ENCODE peak calls at places on chromosomes 3 and 15, in six cellular contexts. One of them, this sample, is unnamed.

GRCh38 chr15:60038111-60038521 is 34.0 kb downstream of the FOXB1 start:
- DNase-seq in NCI-H2227 treated with DMSO at 0.1 percent for 48 hours: no peak
- DNase-seq in stimulated activated CD8-positive, alpha-beta memory T cell treated with anti-CD3 and anti-CD28 coated beads, Interleukin-7, amount 100 ng/mL, for 4 hours: no peak
- DNase-seq in dorsolateral prefrontal cortex: no peak
- DNase-seq in activated T-cell treated with anti-CD3 and anti-CD28 coated beads for 1 hour: no peak
- DNase-seq in hepatocyte: peak
- DNase-seq in this sample: no peak

GRCh38 chr3:33211444-33211843 is 7.2 kb downstream of the SUSD5 start:
- DNase-seq in hepatocyte: no peak
- DNase-seq in dorsolateral prefrontal cortex: no peak
- DNase-seq in NCI-H2227 treated with DMSO at 0.1 percent for 48 hours: no peak
- DNase-seq in activated T-cell treated with anti-CD3 and anti-CD28 coated beads for 1 hour: no peak
- DNase-seq in stimulated activated CD8-positive, alpha-beta memory T cell treated with anti-CD3 and anti-CD28 coated beads, Interleukin-7, amount 100 ng/mL, for 4 hours: no peak
- DNase-seq in this sample: no peak

GRCh38 chr15:26739791-26740190 is 33.1 kb downstream of the GABRB3 start:
- DNase-seq in activated T-cell treated with anti-CD3 and anti-CD28 coated beads for 1 hour: no peak
- DNase-seq in stimulated activated CD8-positive, alpha-beta memory T cell treated with anti-CD3 and anti-CD28 coated beads, Interleukin-7, amount 100 ng/mL, for 4 hours: no peak
- DNase-seq in NCI-H2227 treated with DMSO at 0.1 percent for 48 hours: no peak
- DNase-seq in hepatocyte: no peak
- DNase-seq in dorsolateral prefrontal cortex: no peak
- DNase-seq in this sample: no peak

GRCh38 chr15:101059381-101060341 is 140.5 kb downstream of the LRRK1 start:
- DNase-seq in dorsolateral prefrontal cortex: no peak
- DNase-seq in hepatocyte: no peak
- DNase-seq in NCI-H2227 treated with DMSO at 0.1 percent for 48 hours: no peak
- DNase-seq in stimulated activated CD8-positive, alpha-beta memory T cell treated with anti-CD3 and anti-CD28 coated beads, Interleukin-7, amount 100 ng/mL, for 4 hours: no peak
- DNase-seq in activated T-cell treated with anti-CD3 and anti-CD28 coated beads for 1 hour: no peak
- DNase-seq in this sample: no peak

GRCh38 chr3:124599779-124600693 is 130.2 kb upstream of the UMPS start:
- DNase-seq in dorsolateral prefrontal cortex: no peak
- DNase-seq in NCI-H2227 treated with DMSO at 0.1 percent for 48 hours: no peak
- DNase-seq in hepatocyte: no peak
- DNase-seq in activated T-cell treated with anti-CD3 and anti-CD28 coated beads for 1 hour: no peak
- DNase-seq in stimulated activated CD8-positive, alpha-beta memory T cell treated with anti-CD3 and anti-CD28 coated beads, Interleukin-7, amount 100 ng/mL, for 4 hours: no peak
- DNase-seq in this sample: no peak

GRCh38 chr3:11136116-11136515 is 18.2 kb upstream of the HRH1 start:
- DNase-seq in activated T-cell treated with anti-CD3 and anti-CD28 coated beads for 1 hour: no peak
- DNase-seq in NCI-H2227 treated with DMSO at 0.1 percent for 48 hours: no peak
- DNase-seq in dorsolateral prefrontal cortex: no peak
- DNase-seq in stimulated activated CD8-positive, alpha-beta memory T cell treated with anti-CD3 and anti-CD28 coated beads, Interleukin-7, amount 100 ng/mL, for 4 hours: no peak
- DNase-seq in hepatocyte: no peak
- DNase-seq in this sample: no peak

GRCh38 chr3:152402698-152403456 is 134.1 kb downstream of the MBNL1 start:
- DNase-seq in NCI-H2227 treated with DMSO at 0.1 percent for 48 hours: no peak
- DNase-seq in hepatocyte: no peak
- DNase-seq in dorsolateral prefrontal cortex: no peak
- DNase-seq in activated T-cell treated with anti-CD3 and anti-CD28 coated beads for 1 hour: no peak
- DNase-seq in stimulated activated CD8-positive, alpha-beta memory T cell treated with anti-CD3 and anti-CD28 coated beads, Interleukin-7, amount 100 ng/mL, for 4 hours: no peak
- DNase-seq in this sample: no peak

GRCh38 chr3:29171583-29171990 is 109.3 kb upstream of the RBMS3 start:
- DNase-seq in NCI-H2227 treated with DMSO at 0.1 percent for 48 hours: no peak
- DNase-seq in stimulated activated CD8-positive, alpha-beta memory T cell treated with anti-CD3 and anti-CD28 coated beads, Interleukin-7, amount 100 ng/mL, for 4 hours: no peak
- DNase-seq in activated T-cell treated with anti-CD3 and anti-CD28 coated beads for 1 hour: no peak
- DNase-seq in hepatocyte: no peak
- DNase-seq in dorsolateral prefrontal cortex: no peak
- DNase-seq in this sample: no peak

GRCh38 chr3:156838035-156838434 is 11.9 kb downstream of the LEKR1 start:
- DNase-seq in hepatocyte: no peak
- DNase-seq in NCI-H2227 treated with DMSO at 0.1 percent for 48 hours: no peak
- DNase-seq in dorsolateral prefrontal cortex: no peak
- DNase-seq in activated T-cell treated with anti-CD3 and anti-CD28 coated beads for 1 hour: no peak
- DNase-seq in stimulated activated CD8-positive, alpha-beta memory T cell treated with anti-CD3 and anti-CD28 coated beads, Interleukin-7, amount 100 ng/mL, for 4 hours: no peak
- DNase-seq in this sample: no peak

GRCh38 chr15:63497642-63498100 is 6.7 kb upstream of the USP3 start:
- DNase-seq in NCI-H2227 treated with DMSO at 0.1 percent for 48 hours: no peak
- DNase-seq in hepatocyte: no peak
- DNase-seq in dorsolateral prefrontal cortex: no peak
- DNase-seq in activated T-cell treated with anti-CD3 and anti-CD28 coated beads for 1 hour: peak
- DNase-seq in stimulated activated CD8-positive, alpha-beta memory T cell treated with anti-CD3 and anti-CD28 coated beads, Interleukin-7, amount 100 ng/mL, for 4 hours: no peak
- DNase-seq in this sample: no peak

GRCh38 chr3:116059421-116060096 is 385.7 kb downstream of the LSAMP start:
- DNase-seq in dorsolateral prefrontal cortex: no peak
- DNase-seq in hepatocyte: peak
- DNase-seq in activated T-cell treated with anti-CD3 and anti-CD28 coated beads for 1 hour: no peak
- DNase-seq in stimulated activated CD8-positive, alpha-beta memory T cell treated with anti-CD3 and anti-CD28 coated beads, Interleukin-7, amount 100 ng/mL, for 4 hours: no peak
- DNase-seq in NCI-H2227 treated with DMSO at 0.1 percent for 48 hours: no peak
- DNase-seq in this sample: peak

GRCh38 chr3:113623324-113623723 is 73.1 kb downstream of the USF3 start:
- DNase-seq in hepatocyte: peak
- DNase-seq in NCI-H2227 treated with DMSO at 0.1 percent for 48 hours: peak
- DNase-seq in dorsolateral prefrontal cortex: no peak
- DNase-seq in stimulated activated CD8-positive, alpha-beta memory T cell treated with anti-CD3 and anti-CD28 coated beads, Interleukin-7, amount 100 ng/mL, for 4 hours: no peak
- DNase-seq in activated T-cell treated with anti-CD3 and anti-CD28 coated beads for 1 hour: no peak
- DNase-seq in this sample: no peak

GRCh38 chr3:129413687-129414506 is 14.5 kb downstream of the EFCAB12 start:
- DNase-seq in activated T-cell treated with anti-CD3 and anti-CD28 coated beads for 1 hour: no peak
- DNase-seq in hepatocyte: peak
- DNase-seq in dorsolateral prefrontal cortex: no peak
- DNase-seq in NCI-H2227 treated with DMSO at 0.1 percent for 48 hours: no peak
- DNase-seq in stimulated activated CD8-positive, alpha-beta memory T cell treated with anti-CD3 and anti-CD28 coated beads, Interleukin-7, amount 100 ng/mL, for 4 hours: no peak
- DNase-seq in this sample: peak

GRCh38 chr3:133097214-133097613 is 59.0 kb downstream of the TMEM108 start:
- DNase-seq in NCI-H2227 treated with DMSO at 0.1 percent for 48 hours: no peak
- DNase-seq in stimulated activated CD8-positive, alpha-beta memory T cell treated with anti-CD3 and anti-CD28 coated beads, Interleukin-7, amount 100 ng/mL, for 4 hours: no peak
- DNase-seq in hepatocyte: no peak
- DNase-seq in dorsolateral prefrontal cortex: no peak
- DNase-seq in activated T-cell treated with anti-CD3 and anti-CD28 coated beads for 1 hour: no peak
- DNase-seq in this sample: no peak

GRCh38 chr3:64691051-64691450 is 3.3 kb upstream of the ADAMTS9 start:
- DNase-seq in activated T-cell treated with anti-CD3 and anti-CD28 coated beads for 1 hour: no peak
- DNase-seq in stimulated activated CD8-positive, alpha-beta memory T cell treated with anti-CD3 and anti-CD28 coated beads, Interleukin-7, amount 100 ng/mL, for 4 hours: no peak
- DNase-seq in hepatocyte: peak
- DNase-seq in NCI-H2227 treated with DMSO at 0.1 percent for 48 hours: no peak
- DNase-seq in dorsolateral prefrontal cortex: no peak
- DNase-seq in this sample: no peak

GRCh38 chr15:88388702-88389101 is 78.5 kb downstream of the MRPL46 start:
- DNase-seq in dorsolateral prefrontal cortex: no peak
- DNase-seq in activated T-cell treated with anti-CD3 and anti-CD28 coated beads for 1 hour: no peak
- DNase-seq in hepatocyte: peak
- DNase-seq in NCI-H2227 treated with DMSO at 0.1 percent for 48 hours: no peak
- DNase-seq in stimulated activated CD8-positive, alpha-beta memory T cell treated with anti-CD3 and anti-CD28 coated beads, Interleukin-7, amount 100 ng/mL, for 4 hours: no peak
- DNase-seq in this sample: peak

GRCh38 chr15:85380860-85381535 is 595 bp downstream of the AKAP13 start:
- DNase-seq in dorsolateral prefrontal cortex: no peak
- DNase-seq in NCI-H2227 treated with DMSO at 0.1 percent for 48 hours: peak
- DNase-seq in hepatocyte: peak
- DNase-seq in activated T-cell treated with anti-CD3 and anti-CD28 coated beads for 1 hour: peak
- DNase-seq in stimulated activated CD8-positive, alpha-beta memory T cell treated with anti-CD3 and anti-CD28 coated beads, Interleukin-7, amount 100 ng/mL, for 4 hours: no peak
- DNase-seq in this sample: peak

GRCh38 chr3:101155828-101156227 is 162.6 kb upstream of the ABI3BP start:
- DNase-seq in NCI-H2227 treated with DMSO at 0.1 percent for 48 hours: no peak
- DNase-seq in dorsolateral prefrontal cortex: no peak
- DNase-seq in stimulated activated CD8-positive, alpha-beta memory T cell treated with anti-CD3 and anti-CD28 coated beads, Interleukin-7, amount 100 ng/mL, for 4 hours: no peak
- DNase-seq in hepatocyte: no peak
- DNase-seq in activated T-cell treated with anti-CD3 and anti-CD28 coated beads for 1 hour: no peak
- DNase-seq in this sample: no peak

GRCh38 chr3:12473503-12473902 is 10.8 kb upstream of the TSEN2 start:
- DNase-seq in dorsolateral prefrontal cortex: no peak
- DNase-seq in hepatocyte: no peak
- DNase-seq in NCI-H2227 treated with DMSO at 0.1 percent for 48 hours: no peak
- DNase-seq in stimulated activated CD8-positive, alpha-beta memory T cell treated with anti-CD3 and anti-CD28 coated beads, Interleukin-7, amount 100 ng/mL, for 4 hours: no peak
- DNase-seq in activated T-cell treated with anti-CD3 and anti-CD28 coated beads for 1 hour: no peak
- DNase-seq in this sample: no peak

GRCh38 chr3:13885704-13886010 is 5.8 kb upstream of the WNT7A start:
- DNase-seq in dorsolateral prefrontal cortex: no peak
- DNase-seq in stimulated activated CD8-positive, alpha-beta memory T cell treated with anti-CD3 and anti-CD28 coated beads, Interleukin-7, amount 100 ng/mL, for 4 hours: no peak
- DNase-seq in activated T-cell treated with anti-CD3 and anti-CD28 coated beads for 1 hour: no peak
- DNase-seq in NCI-H2227 treated with DMSO at 0.1 percent for 48 hours: no peak
- DNase-seq in hepatocyte: no peak
- DNase-seq in this sample: no peak

GRCh38 chr3:125107861-125108567 is 52.2 kb upstream of the HEG1 start:
- DNase-seq in stimulated activated CD8-positive, alpha-beta memory T cell treated with anti-CD3 and anti-CD28 coated beads, Interleukin-7, amount 100 ng/mL, for 4 hours: no peak
- DNase-seq in NCI-H2227 treated with DMSO at 0.1 percent for 48 hours: no peak
- DNase-seq in activated T-cell treated with anti-CD3 and anti-CD28 coated beads for 1 hour: no peak
- DNase-seq in hepatocyte: no peak
- DNase-seq in dorsolateral prefrontal cortex: no peak
- DNase-seq in this sample: no peak

GRCh38 chr3:141998674-141999290 is 122.3 kb downstream of the ATP1B3 start:
- DNase-seq in NCI-H2227 treated with DMSO at 0.1 percent for 48 hours: peak
- DNase-seq in dorsolateral prefrontal cortex: no peak
- DNase-seq in hepatocyte: no peak
- DNase-seq in stimulated activated CD8-positive, alpha-beta memory T cell treated with anti-CD3 and anti-CD28 coated beads, Interleukin-7, amount 100 ng/mL, for 4 hours: no peak
- DNase-seq in activated T-cell treated with anti-CD3 and anti-CD28 coated beads for 1 hour: no peak
- DNase-seq in this sample: no peak

GRCh38 chr3:42960282-42960681 is 18.8 kb upstream of the GASK1A start:
- DNase-seq in NCI-H2227 treated with DMSO at 0.1 percent for 48 hours: no peak
- DNase-seq in stimulated activated CD8-positive, alpha-beta memory T cell treated with anti-CD3 and anti-CD28 coated beads, Interleukin-7, amount 100 ng/mL, for 4 hours: no peak
- DNase-seq in dorsolateral prefrontal cortex: no peak
- DNase-seq in activated T-cell treated with anti-CD3 and anti-CD28 coated beads for 1 hour: no peak
- DNase-seq in hepatocyte: peak
- DNase-seq in this sample: no peak

GRCh38 chr3:197490098-197490497 is 65.7 kb downstream of the BDH1 start:
- DNase-seq in hepatocyte: peak
- DNase-seq in activated T-cell treated with anti-CD3 and anti-CD28 coated beads for 1 hour: no peak
- DNase-seq in stimulated activated CD8-positive, alpha-beta memory T cell treated with anti-CD3 and anti-CD28 coated beads, Interleukin-7, amount 100 ng/mL, for 4 hours: no peak
- DNase-seq in NCI-H2227 treated with DMSO at 0.1 percent for 48 hours: no peak
- DNase-seq in dorsolateral prefrontal cortex: no peak
- DNase-seq in this sample: no peak

GRCh38 chr3:52783211-52783555 is 5.8 kb downstream of the ITIH1 start:
- DNase-seq in hepatocyte: no peak
- DNase-seq in dorsolateral prefrontal cortex: no peak
- DNase-seq in stimulated activated CD8-positive, alpha-beta memory T cell treated with anti-CD3 and anti-CD28 coated beads, Interleukin-7, amount 100 ng/mL, for 4 hours: no peak
- DNase-seq in activated T-cell treated with anti-CD3 and anti-CD28 coated beads for 1 hour: no peak
- DNase-seq in NCI-H2227 treated with DMSO at 0.1 percent for 48 hours: no peak
- DNase-seq in this sample: no peak

GRCh38 chr15:89783861-89784685 is 7.9 kb downstream of the MESP2 start:
- DNase-seq in activated T-cell treated with anti-CD3 and anti-CD28 coated beads for 1 hour: no peak
- DNase-seq in dorsolateral prefrontal cortex: no peak
- DNase-seq in stimulated activated CD8-positive, alpha-beta memory T cell treated with anti-CD3 and anti-CD28 coated beads, Interleukin-7, amount 100 ng/mL, for 4 hours: no peak
- DNase-seq in NCI-H2227 treated with DMSO at 0.1 percent for 48 hours: no peak
- DNase-seq in hepatocyte: no peak
- DNase-seq in this sample: no peak

GRCh38 chr3:160707187-160707789 is 30.3 kb downstream of the ARL14 start:
- DNase-seq in hepatocyte: peak
- DNase-seq in dorsolateral prefrontal cortex: peak
- DNase-seq in stimulated activated CD8-positive, alpha-beta memory T cell treated with anti-CD3 and anti-CD28 coated beads, Interleukin-7, amount 100 ng/mL, for 4 hours: peak
- DNase-seq in NCI-H2227 treated with DMSO at 0.1 percent for 48 hours: peak
- DNase-seq in activated T-cell treated with anti-CD3 and anti-CD28 coated beads for 1 hour: no peak
- DNase-seq in this sample: no peak

GRCh38 chr3:107986505-107986904 is 104.3 kb downstream of the CD47 start:
- DNase-seq in hepatocyte: no peak
- DNase-seq in dorsolateral prefrontal cortex: no peak
- DNase-seq in activated T-cell treated with anti-CD3 and anti-CD28 coated beads for 1 hour: no peak
- DNase-seq in stimulated activated CD8-positive, alpha-beta memory T cell treated with anti-CD3 and anti-CD28 coated beads, Interleukin-7, amount 100 ng/mL, for 4 hours: no peak
- DNase-seq in NCI-H2227 treated with DMSO at 0.1 percent for 48 hours: no peak
- DNase-seq in this sample: no peak

GRCh38 chr3:48064292-48064829 is 48.1 kb upstream of the MAP4 start:
- DNase-seq in dorsolateral prefrontal cortex: no peak
- DNase-seq in stimulated activated CD8-positive, alpha-beta memory T cell treated with anti-CD3 and anti-CD28 coated beads, Interleukin-7, amount 100 ng/mL, for 4 hours: no peak
- DNase-seq in hepatocyte: no peak
- DNase-seq in activated T-cell treated with anti-CD3 and anti-CD28 coated beads for 1 hour: no peak
- DNase-seq in NCI-H2227 treated with DMSO at 0.1 percent for 48 hours: no peak
- DNase-seq in this sample: no peak